ENCODE peak calls at places on chromosome 3, in ten cellular contexts. B is mesenchymal stem cell; J is effector memory CD4-positive, alpha-beta T cell; E is neuronal stem cell; K is PC-3; H is psoas muscle; W is CD4-positive, CD25-positive, alpha-beta regulatory T cell; Y is CD8-positive, alpha-beta T cell; C is sigmoid colon; R is tibial artery. X is an unnamed sample. For H3K4me1, the result is how much of the 10 kb centered on the place peaks cover.

GRCh38 chr3:48662753-48663488 is at the start of gene CELSR3:
- DNase-seq in E (peak), H (peak), J (peak), Y (no peak), W (peak), R (peak), B (peak), C (no peak), K (peak), X (no peak)

GRCh38 chr3:16060358-16060852 is 114.1 kb upstream of the GALNT15 start:
- DNase-seq in E (no peak), H (peak), J (no peak), C (peak), K (peak), R (peak), W (no peak), Y (no peak), B (peak), X (peak)

GRCh38 chr3:105459566-105460290 is 93.0 kb downstream of the ALCAM start:
- DNase-seq in W (no peak), C (no peak), J (no peak), K (no peak), E (no peak), R (no peak), H (no peak), Y (no peak), B (no peak), X (no peak)

GRCh38 chr3:31009881-31010280 is 115.4 kb upstream of the GADL1 start:
- DNase-seq in E (peak), H (no peak), J (no peak), B (no peak), K (peak), C (no peak), W (no peak), Y (no peak), R (no peak), X (no peak)

GRCh38 chr3:36677331-36678007 is 86.9 kb downstream of the DCLK3 start:
- DNase-seq in W (no peak), J (no peak), B (peak), C (no peak), R (no peak), E (no peak), K (peak), Y (no peak), H (no peak), X (no peak)

GRCh38 chr3:4741404-4742307 is 237.6 kb upstream of the BHLHE40 start:
- DNase-seq in B (peak), R (peak), K (peak), J (no peak), C (peak), E (no peak), H (peak), W (no peak), Y (no peak), X (peak)

GRCh38 chr3:123318374-123318773 is 116.6 kb downstream of the SEC22A start:
- DNase-seq in B (no peak), C (no peak), K (no peak), W (no peak), H (no peak), Y (no peak), R (no peak), E (no peak), J (no peak), X (no peak)

GRCh38 chr3:194035406-194036138 is 100.4 kb upstream of the HES1 start:
- DNase-seq in K (no peak), W (no peak), R (no peak), B (no peak), H (no peak), Y (no peak), E (no peak), C (no peak), J (no peak), X (no peak)

GRCh38 chr3:166191406-166191805 is 354.2 kb upstream of the BCHE start:
- DNase-seq in R (no peak), Y (no peak), B (no peak), E (no peak), C (no peak), H (no peak), W (no peak), J (no peak), K (peak), X (no peak)

GRCh38 chr3:58874795-58875194 is 175.0 kb downstream of the CFAP20DC start:
- DNase-seq in E (no peak), K (peak), R (no peak), J (no peak), W (no peak), Y (no peak), B (no peak), C (no peak), H (no peak), X (no peak)

GRCh38 chr3:52436500-52437106 is 8.3 kb downstream of the SEMA3G start:
- DNase-seq in R (peak), H (no peak), K (no peak), Y (no peak), J (no peak), E (no peak), W (no peak), B (peak), C (peak), X (no peak)

GRCh38 chr3:153052096-153052460 is 109.9 kb upstream of the RAP2B start:
- DNase-seq in J (no peak), B (peak), K (peak), Y (no peak), E (no peak), R (peak), C (peak), H (no peak), W (no peak), X (no peak)

GRCh38 chr3:157354254-157354653 is 82.4 kb upstream of the PTX3 start:
- DNase-seq in B (no peak), C (no peak), W (no peak), K (no peak), E (no peak), H (no peak), R (no peak), Y (no peak), J (no peak), X (no peak)

GRCh38 chr3:194075802-194076460 is 60.0 kb upstream of the HES1 start:
- DNase-seq in R (no peak), Y (no peak), H (no peak), E (no peak), J (no peak), B (no peak), K (peak), C (no peak), W (no peak), X (no peak)

GRCh38 chr3:171311784-171312183 is 148.4 kb downstream of the TNIK start:
- DNase-seq in R (no peak), C (no peak), W (no peak), K (no peak), J (no peak), Y (no peak), B (no peak), E (no peak), H (no peak), X (no peak)

GRCh38 chr3:55541456-55541855 is 54.4 kb upstream of the WNT5A start:
- DNase-seq in C (no peak), K (no peak), W (no peak), J (no peak), H (no peak), E (no peak), B (no peak), R (no peak), Y (no peak), X (no peak)

GRCh38 chr3:11716576-11717250 is 73.0 kb upstream of the VGLL4 start:
- DNase-seq in J (no peak), R (no peak), B (peak), K (no peak), C (no peak), E (no peak), W (no peak), H (no peak), Y (no peak), X (no peak)

GRCh38 chr3:51988286-51989146 is 5.2 kb downstream of the ACY1 start:
- DNase-seq in W (no peak), H (no peak), E (no peak), J (no peak), B (no peak), Y (no peak), R (no peak), C (no peak), K (no peak), X (no peak)

GRCh38 chr3:52670621-52671521 is 14.8 kb downstream of the PBRM1 start:
- DNase-seq in K (peak), E (no peak), W (peak), Y (no peak), J (peak), B (peak), C (no peak), R (no peak), H (no peak), X (no peak)

GRCh38 chr3:143119974-143120715 is 574 bp downstream of the CHST2 start:
- DNase-seq in R (no peak), B (no peak), H (peak), E (peak), W (peak), Y (peak), J (no peak), C (no peak), K (no peak), X (no peak)

GRCh38 chr3:36804295-36805055 is 40.1 kb upstream of the DCLK3 start:
- DNase-seq in R (no peak), C (no peak), Y (no peak), B (no peak), J (no peak), W (no peak), H (no peak), K (no peak), E (no peak), X (no peak)

GRCh38 chr3:64237083-64237482 is 11.8 kb upstream of the PRICKLE2 start:
- DNase-seq in Y (no peak), H (no peak), C (no peak), K (no peak), B (no peak), W (no peak), E (no peak), J (no peak), R (no peak), X (no peak)

GRCh38 chr3:58880182-58880581 is 169.6 kb downstream of the CFAP20DC start:
- DNase-seq in W (no peak), B (no peak), E (no peak), R (no peak), C (no peak), Y (no peak), H (no peak), J (no peak), K (peak), X (no peak)

GRCh38 chr3:194205675-194206133 is 69.8 kb downstream of the HES1 start:
- DNase-seq in B (no peak), J (no peak), E (no peak), K (peak), Y (no peak), W (no peak), H (no peak), C (peak), R (no peak), X (no peak)

GRCh38 chr3:105511031-105511430 is 144.3 kb downstream of the ALCAM start:
- DNase-seq in R (no peak), E (no peak), W (no peak), H (no peak), B (no peak), C (no peak), Y (no peak), K (peak), J (no peak), X (no peak)

GRCh38 chr3:17955411-17955810 is 213.0 kb upstream of the TBC1D5 start:
- DNase-seq in R (no peak), K (no peak), C (no peak), W (no peak), B (no peak), E (no peak), Y (no peak), H (no peak), J (no peak), X (no peak)

GRCh38 chr3:133992951-133993595 is 36.7 kb downstream of the SLCO2A1 start:
- DNase-seq in K (no peak), Y (no peak), E (no peak), H (no peak), R (no peak), J (no peak), B (no peak), W (no peak), C (peak), X (no peak)

GRCh38 chr3:95348879-95349278 is 1286.0 kb downstream of the NSUN3 start:
- DNase-seq in K (no peak), H (no peak), B (no peak), E (no peak), C (no peak), W (no peak), J (no peak), R (no peak), Y (no peak), X (no peak)

GRCh38 chr3:13292371-13292770 is 127.8 kb downstream of the NUP210 start:
- DNase-seq in C (no peak), J (no peak), H (no peak), W (no peak), E (no peak), B (no peak), Y (no peak), K (no peak), R (no peak), X (no peak)
- H3K4me1 ChIP-seq in C (under half), J (under half), H (under half), W (under half), E (under half), B (under half), Y (under half), K (under half), R (under half), X (under half)

GRCh38 chr3:183252973-183253363 is at the start of gene B3GNT5:
- DNase-seq in K (peak), E (no peak), H (peak), Y (no peak), C (peak), B (no peak), J (no peak), R (no peak), W (no peak), X (no peak)

GRCh38 chr3:183253961-183254815 is 1.1 kb downstream of the B3GNT5 start:
- DNase-seq in R (peak), K (peak), W (no peak), C (peak), H (peak), J (no peak), B (peak), E (no peak), Y (no peak), X (no peak)

GRCh38 chr3:183253364-183253960 is 409 bp downstream of the B3GNT5 start:
- DNase-seq in K (peak), E (no peak), Y (no peak), C (peak), R (peak), H (peak), W (no peak), J (no peak), B (peak), X (no peak)

GRCh38 chr3:183254816-183255730 is 2.0 kb downstream of the B3GNT5 start:
- DNase-seq in W (no peak), H (no peak), J (no peak), R (no peak), E (no peak), Y (no peak), C (peak), K (peak), B (peak), X (no peak)

GRCh38 chr3:183252108-183252782 is 808 bp upstream of the B3GNT5 start:
- DNase-seq in H (no peak), E (no peak), R (no peak), J (no peak), K (peak), C (peak), W (no peak), Y (no peak), B (no peak), X (no peak)
- H3K27ac ChIP-seq in H (no peak), E (no peak), R (no peak), J (no peak), K (peak), C (no peak), W (no peak), Y (no peak), B (no peak), X (peak)

GRCh38 chr3:27681249-27681748 is 40.8 kb downstream of the EOMES start:
- DNase-seq in Y (no peak), B (peak), E (peak), J (peak), K (peak), R (no peak), C (no peak), H (no peak), W (peak), X (no peak)
- H3K4me3 ChIP-seq in Y (no peak), B (peak), E (no peak), J (no peak), K (peak), R (no peak), C (peak), H (no peak), W (peak), X (no peak)

GRCh38 chr3:37887062-37887461 is 25.4 kb downstream of the CTDSPL start:
- DNase-seq in Y (no peak), K (no peak), E (no peak), B (no peak), W (no peak), C (no peak), J (no peak), R (no peak), H (no peak), X (no peak)

GRCh38 chr3:37885831-37886230 is 24.2 kb downstream of the CTDSPL start:
- DNase-seq in H (no peak), W (no peak), R (no peak), Y (no peak), C (no peak), K (no peak), J (no peak), E (no peak), B (peak), X (no peak)

GRCh38 chr3:37886395-37886794 is 24.7 kb downstream of the CTDSPL start:
- DNase-seq in K (no peak), Y (no peak), W (no peak), R (no peak), B (no peak), H (no peak), J (no peak), E (no peak), C (no peak), X (no peak)

GRCh38 chr3:37890522-37890921 is 28.8 kb downstream of the CTDSPL start:
- DNase-seq in K (no peak), J (no peak), W (no peak), R (no peak), Y (no peak), B (no peak), H (no peak), E (no peak), C (no peak), X (no peak)

DNA sequence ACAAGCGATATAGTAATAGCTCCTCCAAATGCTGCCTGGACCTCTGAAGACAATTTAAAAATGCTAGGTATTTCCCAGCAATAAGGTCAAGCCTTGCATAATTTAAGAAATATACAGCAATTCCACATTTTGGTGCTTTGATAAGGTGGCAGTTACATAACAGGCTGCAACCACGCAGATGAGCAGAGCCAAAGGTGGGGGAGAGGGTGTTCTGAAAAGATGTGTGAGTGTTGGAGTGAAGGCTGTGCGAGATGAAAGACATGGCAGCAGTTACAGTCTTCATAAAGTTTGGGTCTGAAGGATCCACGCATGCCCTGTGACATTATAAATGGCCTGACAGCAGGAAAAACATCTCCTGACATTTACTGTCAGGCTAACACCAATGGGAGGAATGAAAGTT is 26.1 kb downstream of the CTDSPL start:
- DNase-seq in E (no peak), H (no peak), B (no peak), J (no peak), C (no peak), K (no peak), W (no peak), Y (no peak), R (no peak), X (no peak)
- H3K4me1 ChIP-seq in E (under half), H (under half), B (under half), J (under half), C (under half), K (under half), W (under half), Y (under half), R (under half), X (under half)

DNA sequence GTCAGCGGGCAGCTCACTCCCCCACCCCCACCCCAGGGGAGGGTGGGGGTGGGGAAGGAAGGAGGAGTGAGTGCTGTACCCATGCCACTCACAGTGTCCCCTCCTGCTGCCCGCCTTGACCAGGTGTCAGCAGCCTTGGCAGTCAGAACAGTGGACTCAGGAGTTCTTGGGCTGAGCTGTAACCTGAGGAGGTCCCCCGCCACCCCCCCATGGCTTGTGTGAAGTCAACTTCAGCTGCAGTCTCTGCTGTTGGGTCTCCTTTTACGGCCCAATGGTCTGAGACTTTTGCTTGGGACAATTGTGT is 8.9 kb downstream of the MAPKAPK3 start:
- DNase-seq in W (no peak), E (no peak), C (no peak), H (peak), B (no peak), R (no peak), J (no peak), Y (no peak), K (no peak), X (no peak)
- H3K27ac ChIP-seq in W (no peak), E (peak), C (no peak), H (peak), B (no peak), R (no peak), J (no peak), Y (no peak), K (no peak), X (no peak)

GRCh38 chr3:65587650-65588439 is 450.9 kb downstream of the MAGI1 start:
- DNase-seq in C (no peak), Y (no peak), E (no peak), K (no peak), H (no peak), R (no peak), B (no peak), J (no peak), W (no peak), X (no peak)
- H3K4me3 ChIP-seq in C (no peak), Y (no peak), E (no peak), K (no peak), H (no peak), R (no peak), B (no peak), J (no peak), W (no peak), X (no peak)

GRCh38 chr3:132665230-132665629 is 5.1 kb downstream of the UBA5 start:
- DNase-seq in R (no peak), W (no peak), B (no peak), Y (no peak), C (no peak), H (no peak), J (no peak), E (no peak), K (no peak), X (no peak)
- H3K4me1 ChIP-seq in R (under half), W (under half), B (under half), Y (under half), C (under half), H (under half), J (under half), E (under half), K (under half), X (under half)

GRCh38 chr3:97916576-97916975 is 55.7 kb downstream of the RIOX2 start:
- DNase-seq in J (no peak), H (no peak), K (no peak), E (no peak), C (no peak), R (no peak), W (no peak), B (no peak), Y (no peak), X (no peak)

GRCh38 chr3:97914390-97914789 is 57.8 kb downstream of the RIOX2 start:
- DNase-seq in W (no peak), Y (no peak), J (no peak), H (no peak), E (no peak), R (no peak), B (no peak), C (no peak), K (peak), X (no peak)

GRCh38 chr3:97911459-97911858 is 60.8 kb downstream of the RIOX2 start:
- DNase-seq in J (no peak), B (no peak), E (no peak), R (no peak), C (no peak), K (no peak), W (no peak), H (no peak), Y (no peak), X (no peak)

GRCh38 chr3:97910931-97911351 is 61.3 kb downstream of the RIOX2 start:
- DNase-seq in E (no peak), C (no peak), K (no peak), Y (peak), R (no peak), W (no peak), H (no peak), B (peak), J (peak), X (no peak)
- H3K27ac ChIP-seq in E (no peak), C (no peak), K (no peak), Y (peak), R (no peak), W (peak), H (no peak), B (no peak), J (peak), X (no peak)

X was measured in vagina.